ENCODE peak calls at places on chromosomes 3 and 15, in five cellular contexts. M is stimulated activated CD4-positive, alpha-beta T cell treated with anti-CD3 and anti-CD28 coated beads, Interleukin-2, amount 100 ng/mL, for 48 hours; G is activated B cell treated with CpG ODN at 0.5 μM for 24 hours; N is T-helper 2 cell; O is breast epithelium. B is an unnamed sample.

GRCh38 chr15:63234479-63234878 is 42.9 kb upstream of the APH1B start:
- DNase-seq in M (no peak), G (no peak), N (no peak), O (peak), B (no peak)

GRCh38 chr15:75455424-75455981 is 4.0 kb upstream of the SIN3A start:
- DNase-seq in M (peak), G (peak), N (peak), O (peak), B (peak)

GRCh38 chr3:170078620-170079281 is 41.0 kb downstream of the GPR160 start:
- DNase-seq in M (no peak), G (no peak), N (no peak), O (no peak), B (no peak)

GRCh38 chr3:14765065-14765410 is 53.7 kb upstream of the FGD5 start:
- DNase-seq in M (no peak), G (no peak), N (no peak), O (no peak), B (no peak)

GRCh38 chr3:115325539-115325938 is 178.5 kb upstream of the ZBTB20 start:
- DNase-seq in M (no peak), G (no peak), N (peak), O (no peak), B (no peak)

GRCh38 chr3:150059729-150060128 is 89.0 kb upstream of the PFN2 start:
- DNase-seq in M (no peak), G (no peak), N (no peak), O (no peak), B (no peak)

GRCh38 chr15:32641517-32642059 is at the start of gene SCG5:
- DNase-seq in M (no peak), G (no peak), N (no peak), O (no peak), B (no peak)

GRCh38 chr3:71436337-71436736 is 147.2 kb downstream of the FOXP1 start:
- DNase-seq in M (no peak), G (no peak), N (no peak), O (no peak), B (no peak)

GRCh38 chr15:38041576-38041975 is 107.1 kb downstream of the TMCO5A start:
- DNase-seq in M (no peak), G (no peak), N (no peak), O (no peak), B (no peak)

GRCh38 chr3:187735837-187736236 is 9.4 kb downstream of the BCL6 start:
- DNase-seq in M (no peak), G (no peak), N (no peak), O (peak), B (no peak)

GRCh38 chr3:74614133-74614967 is at the start of gene CNTN3:
- DNase-seq in M (no peak), G (no peak), N (no peak), O (no peak), B (no peak)

GRCh38 chr3:143885803-143886427 is 37.6 kb upstream of the SLC9A9 start:
- DNase-seq in M (peak), G (no peak), N (peak), O (no peak), B (no peak)

GRCh38 chr15:31344824-31345605 is 18.4 kb downstream of the KLF13 start:
- DNase-seq in M (peak), G (peak), N (peak), O (no peak), B (no peak)

GRCh38 chr3:105686324-105686897 is 182.4 kb downstream of the CBLB start:
- DNase-seq in M (no peak), G (no peak), N (peak), O (no peak), B (no peak)

GRCh38 chr15:25674948-25675347 is 188.2 kb downstream of the ATP10A start:
- DNase-seq in M (no peak), G (no peak), N (no peak), O (peak), B (no peak)

B was measured in NK-92 treated with Interleukin-12 subunit alpha and Interleukin-12 subunit beta, amount 100 ng/mL, for 24 hours.